ENCODE peak calls at places on chromosomes 7 and 10, in eight cellular contexts. L, D, E, R, Q, O, S and P are unnamed samples.

GRCh38 chr10:133258818-133259602 is 17.7 kb downstream of the ADAM8 start:
- DNase-seq in D (peak), Q (no peak), L (peak), R (peak), E (peak), S (peak), O (peak), P (peak)

GRCh38 chr7:137946015-137946414 is 55.9 kb downstream of the CREB3L2 start:
- DNase-seq in R (no peak), E (no peak), O (no peak), Q (no peak), D (no peak), L (no peak), S (no peak), P (no peak)

GRCh38 chr7:521221-522070 is 1.8 kb upstream of the PDGFA start:
- DNase-seq in L (no peak), R (no peak), O (peak), D (peak), Q (no peak), E (peak), S (peak), P (no peak)

GRCh38 chr10:84289521-84290200 is 38.7 kb upstream of the CCSER2 start:
- DNase-seq in O (no peak), S (no peak), E (no peak), R (no peak), D (no peak), L (no peak), Q (no peak), P (no peak)

GRCh38 chr7:111708072-111708471 is 145.8 kb upstream of the IMMP2L start:
- DNase-seq in O (no peak), E (no peak), R (no peak), L (no peak), Q (no peak), S (peak), D (no peak), P (no peak)

GRCh38 chr7:69597278-69598076 is 798 bp upstream of the AUTS2 start:
- DNase-seq in R (no peak), L (no peak), D (peak), S (no peak), O (no peak), Q (no peak), E (no peak), P (no peak)

GRCh38 chr7:4621401-4621800 is 60.7 kb upstream of the FOXK1 start:
- DNase-seq in R (no peak), O (no peak), D (no peak), L (no peak), E (peak), Q (no peak), S (no peak), P (no peak)

GRCh38 chr10:1467450-1467849 is 269.9 kb downstream of the ADARB2 start:
- DNase-seq in E (no peak), Q (no peak), S (no peak), O (no peak), L (no peak), D (no peak), R (no peak), P (no peak)

GRCh38 chr7:27169658-27170493 is 4.2 kb downstream of the HOXA10 start:
- DNase-seq in D (no peak), Q (no peak), S (peak), O (no peak), L (no peak), E (no peak), R (no peak), P (no peak)

GRCh38 chr7:151115836-151116418 is 29.7 kb downstream of the AGAP3 start:
- DNase-seq in E (no peak), O (no peak), Q (no peak), R (no peak), L (no peak), D (no peak), S (no peak), P (no peak)